ENCODE peak calls at places on chromosomes 2 and 18, in four cellular contexts. Q is suprapubic skin, S is vagina, W is fibroblast of lung. V is an unnamed sample. For H3K9me3, the result is how much of the 10 kb centered on the place peaks cover.

GRCh38 chr2:82124629-82125028 is 1820.1 kb upstream of the LRRTM1 start:
- DNase-seq in S (no peak), W (no peak), Q (no peak), V (no peak)

GRCh38 chr2:238643400-238643907 is 204.4 kb upstream of the TWIST2 start:
- DNase-seq in Q (no peak), W (no peak), S (no peak), V (no peak)

GRCh38 chr2:74399785-74400184 is 19.7 kb upstream of the DCTN1 start:
- DNase-seq in S (no peak), W (no peak), Q (no peak), V (peak)

GRCh38 chr2:134852518-134852917 is 14.1 kb downstream of the ACMSD start:
- DNase-seq in Q (no peak), W (no peak), S (no peak), V (no peak)

GRCh38 chr18:449374-449773 is 51.1 kb downstream of the COLEC12 start:
- DNase-seq in W (no peak), Q (no peak), S (no peak), V (no peak)

GRCh38 chr2:45885111-45885685 is 233.7 kb downstream of the PRKCE start:
- DNase-seq in S (no peak), Q (no peak), W (peak), V (no peak)

GRCh38 chr2:231503777-231504176 is 26.5 kb downstream of the NMUR1 start:
- DNase-seq in W (no peak), S (no peak), Q (no peak), V (no peak)

GRCh38 chr18:76874643-76875389 is 52.5 kb downstream of the ZNF236 start:
- DNase-seq in W (no peak), S (no peak), Q (no peak), V (no peak)

GRCh38 chr2:131058905-131059304 is 34.4 kb downstream of the FAM168B start:
- DNase-seq in S (no peak), Q (no peak), W (no peak), V (no peak)

GRCh38 chr2:99153921-99154604 is 679 bp downstream of the TSGA10 start:
- DNase-seq in Q (no peak), S (no peak), W (peak), V (peak)

GRCh38 chr2:191696001-191696400 is 18.1 kb downstream of the NABP1 start:
- DNase-seq in S (no peak), Q (no peak), W (peak), V (peak)

GRCh38 chr2:233822781-233823730 is 31.3 kb downstream of the HJURP start:
- DNase-seq in S (no peak), Q (peak), W (no peak), V (peak)

GRCh38 chr2:199631129-199631528 is 173.4 kb upstream of the SATB2 start:
- DNase-seq in Q (no peak), S (no peak), W (no peak), V (no peak)

GRCh38 chr2:38113999-38114708 is 38.2 kb upstream of the CYP1B1 start:
- DNase-seq in W (peak), Q (no peak), S (no peak), V (no peak)

GRCh38 chr18:12647773-12648172 is 10.1 kb downstream of the SPIRE1 start:
- DNase-seq in S (no peak), Q (no peak), W (no peak), V (no peak)

GRCh38 chr2:64839844-64840243 is 149.4 kb upstream of the SLC1A4 start:
- DNase-seq in S (no peak), W (peak), Q (no peak), V (no peak)

GRCh38 chr2:155250800-155251199 is 552.3 kb downstream of the KCNJ3 start:
- DNase-seq in Q (no peak), W (no peak), S (no peak), V (peak)

GRCh38 chr2:239516954-239517305 is 116.1 kb upstream of the HDAC4 start:
- DNase-seq in Q (no peak), W (no peak), S (no peak), V (no peak)

DNA sequence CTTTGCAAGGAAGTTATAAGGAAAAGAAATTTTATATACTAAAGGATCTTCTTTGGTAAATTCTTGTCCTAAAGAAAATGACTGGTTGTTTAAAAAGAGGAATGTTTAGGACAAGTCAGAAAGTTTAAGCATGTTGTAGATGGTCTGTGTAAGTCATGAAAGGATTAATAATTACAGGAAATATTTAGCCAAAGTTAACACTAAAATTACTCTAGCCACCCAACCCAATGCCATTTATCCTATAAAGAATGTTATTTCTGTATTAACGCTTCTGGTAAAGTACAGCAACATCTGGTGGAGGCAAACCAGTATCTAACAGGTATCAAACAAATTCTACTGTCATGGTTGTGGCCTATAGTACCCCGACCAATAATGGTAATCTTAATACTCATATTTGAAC is 546.9 kb upstream of the PKDCC start:
- DNase-seq in S (no peak), W (no peak), Q (no peak), V (no peak)
- H3K9me3 ChIP-seq in S (under half), W (under half), Q (under half), V (under half)

GRCh38 chr18:36386150-36386920 is 88.8 kb downstream of the FHOD3 start:
- DNase-seq in W (no peak), S (no peak), Q (no peak), V (no peak)
- H3K27ac ChIP-seq in W (no peak), S (no peak), Q (no peak), V (no peak)

DNA sequence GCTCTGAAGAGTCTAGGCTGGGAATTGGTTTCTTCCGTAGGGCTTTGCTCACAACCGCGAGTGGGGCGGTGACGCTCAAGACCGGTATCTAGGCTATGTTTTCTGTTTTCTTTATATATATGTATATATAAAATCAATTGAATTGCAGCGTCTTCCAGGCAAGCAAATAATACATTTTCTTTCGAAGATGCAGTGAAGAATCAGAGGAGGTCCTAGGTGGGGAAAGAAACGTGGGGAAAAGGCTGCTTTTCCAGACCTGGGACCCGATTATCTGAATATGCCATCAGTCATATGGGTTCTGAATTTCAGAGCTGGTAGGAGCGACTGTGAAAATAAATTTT is 714 bp upstream of the SCN9A start:
- DNase-seq in W (no peak), S (no peak), Q (no peak), V (no peak)
- H3K4me3 ChIP-seq in W (peak), S (peak), Q (peak), V (no peak)

DNA sequence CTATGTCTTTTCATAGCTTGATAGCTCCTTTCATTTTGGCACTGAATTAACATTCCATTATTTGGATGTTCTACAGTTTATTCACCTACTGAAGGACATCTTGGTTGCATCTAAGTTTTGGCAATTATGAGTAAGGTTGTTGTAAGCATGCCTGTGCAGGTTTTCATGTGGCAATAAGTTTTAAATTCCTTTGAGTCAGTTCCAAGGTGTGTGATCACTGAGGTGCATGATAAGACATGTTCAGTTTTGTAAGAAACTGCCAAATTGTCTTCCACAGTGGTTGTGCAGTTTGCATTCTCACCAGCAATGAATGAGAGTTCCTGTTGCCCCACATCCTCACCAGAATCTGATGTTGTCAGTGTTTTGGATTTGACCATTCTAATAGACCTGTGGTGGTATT is 24.2 kb downstream of the XDH start:
- DNase-seq in Q (no peak), S (no peak), W (peak), V (no peak)
- H3K9me3 ChIP-seq in Q (under half), S (under half), W (under half), V (under half)

GRCh38 chr2:105449083-105449482 is 50.2 kb upstream of the FHL2 start:
- DNase-seq in W (no peak), S (no peak), Q (no peak), V (peak)
- H3K27ac ChIP-seq in W (no peak), S (no peak), Q (no peak), V (peak)

V was measured in small intestine.